ENCODE peak calls at places on chromosomes 6 and 20, in eight cellular contexts. W, J, C, K, B, H, N and G are unnamed samples.

GRCh38 chr6:100775667-100776066 is 105.5 kb downstream of the ASCC3 start:
- DNase-seq in B (no peak), J (no peak), N (no peak), H (no peak), C (no peak), K (peak; percentile 18), W (no peak), G (no peak)

GRCh38 chr6:168427184-168427583 is 13.8 kb upstream of the SMOC2 start:
- DNase-seq in J (no peak), W (no peak), H (no peak), K (no peak), C (no peak), B (no peak), N (no peak), G (no peak)

GRCh38 chr6:64012351-64013060 is 376.9 kb downstream of the PHF3 start:
- DNase-seq in B (no peak), K (peak; percentile 45), H (no peak), C (peak; percentile 61), W (no peak), N (no peak), J (peak; percentile 73), G (peak; percentile 31)

GRCh38 chr6:104421650-104422049 is 438.1 kb downstream of the HACE1 start:
- DNase-seq in B (no peak), K (no peak), C (no peak), J (no peak), N (no peak), W (no peak), H (no peak), G (no peak)

GRCh38 chr6:110039364-110039995 is 61.4 kb downstream of the GPR6 start:
- DNase-seq in H (peak; percentile 94), N (peak; percentile 80), W (peak; percentile 90), K (peak; percentile 83), J (peak; percentile 93), C (peak; percentile 73), B (peak; percentile 72), G (peak; percentile 71)

GRCh38 chr20:47547034-47547387 is 45.3 kb downstream of the NCOA3 start:
- DNase-seq in N (no peak), B (no peak), W (no peak), C (no peak), K (no peak), J (no peak), H (no peak), G (no peak)

GRCh38 chr6:144286503-144287393 is 1.6 kb downstream of the UTRN start:
- DNase-seq in K (peak; percentile 86), B (peak; percentile 88), N (no peak), H (peak; percentile 72), J (peak; percentile 76), C (peak; percentile 88), W (peak; percentile 85), G (no peak)

GRCh38 chr6:28764014-28764723 is 159.6 kb downstream of the TRIM27 start:
- DNase-seq in H (no peak), N (no peak), C (no peak), B (no peak), J (no peak), W (no peak), K (no peak), G (no peak)

GRCh38 chr6:92777146-92777740 is 642.1 kb downstream of the EPHA7 start:
- DNase-seq in J (peak; percentile 61), N (no peak), B (no peak), K (peak; percentile 2), H (peak; percentile 37), W (no peak), C (peak; percentile 12), G (no peak)

GRCh38 chr6:43964659-43965570 is 162.3 kb downstream of the MRPL14 start:
- DNase-seq in W (no peak), C (no peak), B (no peak), K (no peak), J (no peak), H (peak; percentile 35), N (no peak), G (no peak)

GRCh38 chr20:12053348-12053747 is 135.7 kb downstream of the BTBD3 start:
- DNase-seq in N (no peak), J (no peak), K (peak; percentile 25), W (no peak), C (peak; percentile 23), B (no peak), H (peak; percentile 14), G (no peak)

GRCh38 chr20:35467339-35468224 is 12.2 kb downstream of the CEP250 start:
- DNase-seq in K (no peak), H (peak; percentile 20), J (peak; percentile 39), C (peak; percentile 91), B (no peak), N (peak; percentile 21), W (no peak), G (no peak)

GRCh38 chr6:105136433-105137350 is 43.1 kb downstream of the POPDC3 start:
- DNase-seq in W (peak; percentile 69), J (peak; percentile 57), N (no peak), K (peak; percentile 81), C (no peak), B (peak; percentile 23), H (peak; percentile 29), G (peak; percentile 25)

GRCh38 chr6:67544851-67545452 is 1090.1 kb upstream of the ADGRB3 start:
- DNase-seq in H (no peak), J (no peak), W (no peak), C (no peak), K (no peak), N (no peak), B (no peak), G (no peak)

GRCh38 chr6:53109612-53110011 is 39.0 kb downstream of the GCM1 start:
- DNase-seq in B (no peak), J (no peak), C (no peak), H (no peak), N (no peak), W (no peak), K (no peak), G (no peak)

GRCh38 chr20:25237610-25238318 is 10.1 kb upstream of the PYGB start:
- DNase-seq in J (peak; percentile 77), H (peak; percentile 59), N (peak; percentile 94), K (peak; percentile 99), C (peak; percentile 90), W (peak; percentile 94), B (no peak), G (no peak)

GRCh38 chr6:39938773-39939381 is 4.6 kb upstream of the MOCS1 start:
- DNase-seq in N (no peak), K (no peak), B (no peak), C (peak; percentile 19), J (no peak), W (no peak), H (no peak), G (no peak)

GRCh38 chr6:47743744-47744143 is 38.1 kb upstream of the OPN5 start:
- DNase-seq in K (peak; percentile 13), C (no peak), B (no peak), W (no peak), N (no peak), J (no peak), H (no peak), G (no peak)

GRCh38 chr20:57867807-57868206 is 158.0 kb upstream of the PMEPA1 start:
- DNase-seq in H (no peak), N (no peak), J (no peak), B (no peak), C (no peak), W (no peak), K (no peak), G (no peak)

GRCh38 chr20:57868310-57868709 is 158.5 kb upstream of the PMEPA1 start:
- DNase-seq in C (no peak), B (no peak), J (no peak), N (no peak), H (no peak), K (no peak), W (no peak), G (no peak)

GRCh38 chr20:57865266-57865665 is 155.5 kb upstream of the PMEPA1 start:
- DNase-seq in H (no peak), C (no peak), N (no peak), K (no peak), B (no peak), J (no peak), W (no peak), G (no peak)

GRCh38 chr20:57866250-57867106 is 156.7 kb upstream of the PMEPA1 start:
- DNase-seq in B (no peak), N (no peak), J (no peak), C (no peak), H (no peak), K (no peak), W (no peak), G (no peak)

DNA sequence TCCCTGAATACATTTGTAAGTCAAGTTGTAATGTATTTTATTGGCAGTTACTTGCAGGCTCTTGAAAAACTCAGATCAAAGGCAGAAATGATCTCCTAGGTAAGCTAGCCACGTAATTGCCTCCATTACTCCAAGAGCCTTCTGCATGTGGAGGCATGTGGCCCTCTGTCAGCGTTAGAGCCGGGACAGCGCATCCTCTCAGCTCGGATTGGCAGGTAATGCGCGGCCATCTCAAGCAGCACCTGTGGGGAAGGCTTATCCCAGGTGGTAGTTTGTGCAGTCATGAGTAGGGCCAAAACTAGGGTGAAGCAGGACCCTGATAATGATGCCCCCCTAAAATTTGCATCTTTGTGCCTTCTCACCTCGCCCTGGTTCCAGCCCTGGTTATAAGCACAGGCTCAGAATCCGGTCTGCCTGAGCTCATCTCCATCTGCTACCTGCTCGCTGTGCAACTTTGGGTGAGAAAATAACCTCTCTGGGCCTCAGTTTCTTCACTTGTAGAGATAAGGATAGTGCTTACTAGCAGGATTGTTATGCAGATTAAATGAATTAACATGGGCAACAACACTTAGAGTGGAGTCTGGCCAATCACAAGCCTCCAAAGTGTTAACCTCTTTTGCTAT is 157.5 kb upstream of the PMEPA1 start:
- DNase-seq in K (no peak), C (no peak), H (no peak), J (no peak), N (no peak), B (no peak), W (no peak), G (no peak)
- H3K27me3 ChIP-seq in K (peaks cover 39% of the 10 kb centered on the region), C (peaks cover 7% of the 10 kb centered on the region), H (peaks cover 3% of the 10 kb centered on the region), J (peaks cover 16% of the 10 kb centered on the region), N (peaks cover 68% of the 10 kb centered on the region), B (no peaks in the 10 kb centered on the region), W (no peaks in the 10 kb centered on the region), G (no peaks in the 10 kb centered on the region)

DNA sequence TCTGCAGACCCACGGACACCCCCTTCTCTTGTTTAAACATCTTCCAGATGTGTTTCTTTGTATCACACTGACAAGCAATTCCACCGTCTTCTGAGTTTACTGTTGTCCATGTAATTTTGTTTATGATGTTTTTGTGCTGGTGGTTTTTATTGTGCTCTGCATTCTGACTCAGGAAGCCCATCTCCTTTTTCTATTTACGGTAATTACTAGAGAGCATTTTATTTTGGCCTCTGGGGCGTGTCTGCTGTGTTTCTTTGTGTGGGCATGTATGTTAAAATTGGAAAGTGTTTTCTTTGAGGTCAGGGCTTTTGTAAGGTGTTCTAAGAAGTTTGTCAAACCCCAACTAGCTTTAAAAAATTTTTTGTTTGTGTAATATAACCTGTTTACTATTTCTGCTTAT is 112.0 kb downstream of the JARID2 start:
- DNase-seq in W (no peak), N (no peak), B (no peak), J (no peak), K (no peak), C (no peak), H (no peak), G (no peak)
- H3K4me1 ChIP-seq in W (no peaks in the 10 kb centered on the region), N (no peaks in the 10 kb centered on the region), B (peaks cover 4% of the 10 kb centered on the region), J (peaks cover 20% of the 10 kb centered on the region), K (peaks cover 9% of the 10 kb centered on the region), C (peaks cover 27% of the 10 kb centered on the region), H (no peaks in the 10 kb centered on the region), G (peaks cover 3% of the 10 kb centered on the region)

GRCh38 chr6:14543971-14544620 is 426.5 kb downstream of the CD83 start:
- DNase-seq in K (no peak), J (no peak), W (no peak), H (no peak), N (no peak), C (no peak), B (no peak), G (no peak)
- H3K27me3 ChIP-seq in K (no peaks in the 10 kb centered on the region), J (no peaks in the 10 kb centered on the region), W (no peaks in the 10 kb centered on the region), H (no peaks in the 10 kb centered on the region), N (no peaks in the 10 kb centered on the region), C (no peaks in the 10 kb centered on the region), B (no peaks in the 10 kb centered on the region), G (no peaks in the 10 kb centered on the region)

GRCh38 chr6:13370623-13371022 is 42.3 kb upstream of the TBC1D7 start:
- DNase-seq in K (no peak), C (peak; percentile 72), J (no peak), W (no peak), N (no peak), H (no peak), B (no peak), G (no peak)
- H3K4me1 ChIP-seq in K (peaks cover 10% of the 10 kb centered on the region), C (peaks cover 16% of the 10 kb centered on the region), J (no peaks in the 10 kb centered on the region), W (no peaks in the 10 kb centered on the region), N (no peaks in the 10 kb centered on the region), H (no peaks in the 10 kb centered on the region), B (no peaks in the 10 kb centered on the region), G (peaks cover 6% of the 10 kb centered on the region)